ENCODE peak calls at places on chromosomes 1 and 21, in six cellular contexts. H, C, P, B, X and J are unnamed samples.

GRCh38 chr1:183723571-183723970 is 70.5 kb upstream of the APOBEC4 start:
- DNase-seq in B (no peak), C (no peak), X (no peak), P (no peak), H (no peak), J (no peak)

GRCh38 chr1:204143276-204144041 is 8.4 kb downstream of the ETNK2 start:
- DNase-seq in H (no peak), B (no peak), P (peak; percentile 55), X (no peak), C (no peak), J (no peak)

GRCh38 chr1:245475116-245475515 is 320.3 kb downstream of the KIF26B start:
- DNase-seq in C (no peak), B (no peak), X (no peak), P (no peak), H (peak; percentile 43), J (no peak)

GRCh38 chr1:189939967-189940366 is 537.7 kb downstream of the BRINP3 start:
- DNase-seq in H (no peak), P (no peak), B (no peak), X (no peak), C (no peak), J (no peak)

GRCh38 chr1:161193561-161194235 is 5.2 kb downstream of the ADAMTS4 start:
- DNase-seq in H (peak; percentile 43), P (no peak), X (no peak), C (no peak), B (no peak), J (peak; percentile 91)

GRCh38 chr1:208136459-208137143 is 107.6 kb downstream of the PLXNA2 start:
- DNase-seq in P (no peak), B (no peak), X (no peak), C (no peak), H (no peak), J (no peak)

GRCh38 chr21:27450216-27450615 is 483.3 kb upstream of the ADAMTS5 start:
- DNase-seq in X (no peak), H (no peak), C (no peak), P (no peak), B (no peak), J (no peak)

GRCh38 chr1:155012052-155012546 is 9.5 kb downstream of the ZBTB7B start:
- DNase-seq in C (peak; percentile 85), B (peak; percentile 85), X (no peak), H (peak; percentile 39), P (no peak), J (no peak)

GRCh38 chr1:186683637-186684410 is 3.6 kb upstream of the PTGS2 start:
- DNase-seq in B (no peak), P (no peak), C (no peak), X (no peak), H (no peak), J (no peak)

GRCh38 chr1:186681136-186681535 is 913 bp upstream of the PTGS2 start:
- DNase-seq in P (no peak), B (no peak), C (no peak), H (peak; percentile 46), X (no peak), J (no peak)

GRCh38 chr1:186682721-186683120 is 2.5 kb upstream of the PTGS2 start:
- DNase-seq in P (no peak), C (no peak), B (no peak), H (peak; percentile 76), X (no peak), J (no peak)

GRCh38 chr1:186681806-186682205 is 1.6 kb upstream of the PTGS2 start:
- DNase-seq in C (no peak), X (no peak), P (no peak), B (no peak), H (peak; percentile 81), J (no peak)

GRCh38 chr1:186680031-186681012 is at the start of gene PTGS2:
- DNase-seq in B (peak; percentile 71), H (peak; percentile 99), X (peak; percentile 84), P (peak; percentile 81), C (peak; percentile 91), J (peak; percentile 91)
- TF ChIP-seq CTCF in B (peak; percentile 27), H (peak; percentile 56), X (peak; percentile 48), P (no peak), C (peak; percentile 56), J (peak; percentile 82)

GRCh38 chr1:41442697-41443251 is 41.7 kb downstream of the EDN2 start:
- DNase-seq in C (no peak), P (no peak), H (no peak), B (no peak), X (no peak), J (no peak)

GRCh38 chr1:41444796-41445195 is 39.7 kb downstream of the EDN2 start:
- DNase-seq in B (no peak), C (no peak), P (no peak), X (no peak), H (no peak), J (no peak)

GRCh38 chr1:41446851-41447610 is 37.5 kb downstream of the EDN2 start:
- DNase-seq in H (no peak), X (no peak), B (no peak), C (no peak), P (no peak), J (no peak)

GRCh38 chr1:41440321-41441090 is 44.0 kb downstream of the EDN2 start:
- DNase-seq in H (no peak), P (no peak), C (no peak), B (no peak), X (no peak), J (no peak)

DNA sequence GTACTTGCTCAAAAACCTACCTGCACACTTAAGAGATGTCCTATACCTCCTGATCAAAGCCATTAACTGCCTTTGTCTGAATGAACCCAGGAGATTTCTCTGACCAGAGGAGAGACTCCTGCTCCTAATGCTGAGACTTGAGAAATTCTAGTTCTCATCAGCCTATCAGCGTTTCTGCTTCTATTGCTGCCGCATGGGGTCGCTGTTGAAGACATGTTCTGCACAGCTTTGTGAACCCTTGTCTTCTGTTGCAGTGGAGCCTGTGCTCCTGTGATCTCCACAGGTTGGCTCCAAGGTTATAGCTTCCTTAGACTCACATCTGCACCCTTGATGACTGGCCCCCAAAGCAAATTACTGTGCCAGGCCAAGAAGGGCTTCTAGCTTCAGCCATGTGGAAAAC is 40.2 kb downstream of the EDN2 start:
- DNase-seq in H (no peak), X (peak; percentile 13), C (no peak), B (no peak), P (no peak), J (no peak)
- TF ChIP-seq CTCF in H (peak; percentile 13), X (no peak), C (peak; percentile 10), B (no peak), P (no peak), J (peak; percentile 47)

DNA sequence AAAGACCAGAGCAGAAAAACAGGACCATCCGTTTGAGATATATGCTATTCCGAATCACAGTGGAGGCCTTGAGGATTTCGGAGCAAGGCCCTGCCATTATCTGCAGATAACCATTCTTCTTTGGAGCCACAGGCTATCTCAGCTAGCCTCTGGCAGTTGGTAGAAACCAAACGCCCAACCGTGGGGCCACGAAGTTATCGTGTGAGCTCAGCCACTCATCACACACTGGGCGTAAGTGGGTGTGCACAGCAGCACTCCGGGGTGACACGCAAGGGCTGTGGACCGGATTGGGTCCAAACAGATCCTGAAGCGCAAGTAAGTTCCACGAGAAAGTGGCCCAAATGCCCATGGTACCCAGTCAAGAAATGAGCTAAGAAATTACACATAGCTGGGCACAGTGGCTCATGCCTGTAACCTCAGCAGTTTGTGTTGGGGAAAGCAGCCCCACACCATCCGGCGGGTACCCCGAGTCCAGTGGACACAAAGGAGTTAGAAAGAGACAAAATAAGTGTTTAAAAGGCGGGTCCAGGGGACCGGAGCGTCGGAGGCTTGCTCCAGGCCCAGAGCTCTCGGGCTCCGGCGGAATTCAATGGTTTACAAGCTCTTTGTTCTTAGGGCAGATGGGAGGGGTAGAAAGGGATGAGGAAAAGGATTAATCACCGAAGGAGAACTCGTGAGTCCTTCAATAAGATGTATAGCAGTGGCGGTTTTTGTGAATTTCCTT is 130.6 kb downstream of the LIPI start:
- DNase-seq in X (no peak), C (no peak), H (no peak), P (no peak), B (no peak), J (peak; percentile 84)
- TF ChIP-seq CTCF in X (no peak), C (no peak), H (no peak), P (no peak), B (no peak), J (no peak)

DNA sequence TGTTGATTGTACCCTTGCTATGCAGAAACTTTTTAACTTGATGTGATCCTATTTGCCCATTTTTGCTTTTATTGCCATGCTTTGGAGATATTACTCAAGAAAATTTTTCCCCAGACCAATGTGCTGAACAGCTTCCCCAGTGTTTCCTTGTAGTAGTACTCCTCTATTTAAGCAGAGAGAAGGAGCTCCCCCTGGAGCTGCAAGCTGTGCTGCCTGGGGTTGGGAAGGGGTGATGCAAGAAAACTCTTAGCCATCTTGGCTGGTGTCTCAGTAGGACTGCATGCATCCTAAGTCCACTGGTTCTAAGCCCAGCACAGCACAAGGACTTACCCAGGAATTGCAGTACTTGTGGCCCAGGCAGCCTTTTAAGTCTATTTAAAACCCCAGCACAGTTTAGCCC is 121.6 kb downstream of the NTMT2 start:
- DNase-seq in B (no peak), H (peak; percentile 45), P (no peak), C (no peak), X (no peak), J (no peak)
- TF ChIP-seq CTCF in B (no peak), H (peak; percentile 32), P (no peak), C (no peak), X (no peak), J (peak; percentile 39)

GRCh38 chr1:102190429-102190828 is 193.7 kb upstream of the OLFM3 start:
- DNase-seq in B (no peak), C (no peak), H (no peak), P (no peak), X (no peak), J (no peak)

GRCh38 chr1:102186541-102186940 is 189.8 kb upstream of the OLFM3 start:
- DNase-seq in C (no peak), P (no peak), X (no peak), H (no peak), B (no peak), J (no peak)

DNA sequence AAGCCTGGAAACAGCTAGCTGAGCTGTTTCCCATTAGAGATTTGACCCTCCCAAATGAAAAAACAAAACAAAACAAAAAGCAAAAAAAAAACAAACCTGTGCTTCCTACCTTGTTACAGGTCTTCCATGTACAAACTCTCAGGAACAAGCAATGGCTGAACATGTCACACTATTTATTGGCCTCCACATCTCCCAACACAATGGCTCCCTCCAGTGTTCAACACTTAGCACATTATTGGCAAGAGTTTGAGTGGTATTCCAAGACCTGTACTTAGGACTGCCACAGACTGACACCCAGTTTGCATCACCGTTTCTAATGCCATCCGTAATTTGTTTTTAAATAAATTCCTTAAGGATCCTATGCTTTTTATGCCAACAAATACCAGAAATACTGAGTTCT is 195.0 kb upstream of the OLFM3 start:
- DNase-seq in B (peak; percentile 21), H (peak; percentile 21), P (no peak), X (no peak), C (no peak), J (no peak)
- TF ChIP-seq CTCF in B (peak; percentile 38), H (no peak), P (peak; percentile 20), X (no peak), C (peak; percentile 37), J (peak; percentile 70)